ENCODE peak calls at places on chromosomes 3 and 15, in ten cellular contexts. A, F, K, P, I, H, G, B, L and T are unnamed samples.

GRCh38 chr3:13653631-13654279 is 104.8 kb downstream of the FBLN2 start:
- DNase-seq in G (no peak), F (no peak), K (peak; percentile 35), H (no peak), B (no peak), L (no peak), I (no peak), P (no peak), A (no peak), T (no peak)

GRCh38 chr15:65583701-65584100 is 27.2 kb downstream of the INTS14 start:
- DNase-seq in F (no peak), L (peak; percentile 30), K (peak; percentile 42), G (peak; percentile 65), B (no peak), A (no peak), P (no peak), H (no peak), I (peak; percentile 19), T (peak; percentile 67)

GRCh38 chr3:69339766-69340165 is 46.1 kb downstream of the FRMD4B start:
- DNase-seq in F (no peak), L (no peak), H (no peak), P (no peak), A (no peak), K (no peak), B (no peak), I (no peak), G (no peak), T (no peak)

GRCh38 chr3:142958707-142959106 is 4.8 kb downstream of the PAQR9 start:
- DNase-seq in A (no peak), P (no peak), I (no peak), B (no peak), G (no peak), F (peak; percentile 19), L (no peak), H (no peak), K (peak; percentile 42), T (peak; percentile 59)

GRCh38 chr15:36724493-36724892 is 145.1 kb downstream of the CDIN1 start:
- DNase-seq in P (no peak), H (no peak), G (no peak), A (no peak), L (no peak), F (no peak), B (no peak), K (no peak), I (no peak), T (no peak)

GRCh38 chr3:5929027-5929426 is 741.5 kb downstream of the EDEM1 start:
- DNase-seq in K (no peak), F (no peak), L (no peak), A (no peak), G (no peak), H (no peak), I (peak; percentile 3), P (peak; percentile 26), B (no peak), T (no peak)

GRCh38 chr15:100224206-100225185 is 117.3 kb downstream of the ADAMTS17 start:
- DNase-seq in I (no peak), A (no peak), B (no peak), L (no peak), G (no peak), F (no peak), H (no peak), P (no peak), K (no peak), T (no peak)

GRCh38 chr3:194169595-194169994 is 33.6 kb downstream of the HES1 start:
- DNase-seq in G (no peak), F (no peak), P (no peak), B (no peak), K (no peak), L (no peak), H (no peak), I (no peak), A (no peak), T (no peak)

GRCh38 chr3:157572559-157573270 is 69.5 kb upstream of the VEPH1 start:
- DNase-seq in L (no peak), K (no peak), B (no peak), F (peak; percentile 17), P (no peak), H (no peak), A (peak; percentile 41), I (peak; percentile 74), G (peak; percentile 65), T (peak; percentile 48)

GRCh38 chr3:140910860-140911259 is 30.8 kb upstream of the SLC25A36 start:
- DNase-seq in G (peak; percentile 14), B (no peak), I (peak; percentile 74), L (no peak), K (no peak), F (no peak), H (peak; percentile 19), P (peak; percentile 53), A (peak; percentile 20), T (peak; percentile 14)

GRCh38 chr3:157438371-157438735 is 1.7 kb downstream of the PTX3 start:
- DNase-seq in K (no peak), A (no peak), F (no peak), L (no peak), I (peak; percentile 71), H (no peak), P (peak; percentile 37), G (no peak), B (no peak), T (no peak)

GRCh38 chr15:33644319-33644718 is 324.0 kb upstream of the CHRM5 start:
- DNase-seq in K (no peak), G (no peak), A (no peak), H (no peak), F (no peak), B (no peak), P (no peak), I (no peak), L (no peak), T (no peak)

GRCh38 chr3:43001094-43001553 is 22.0 kb downstream of the GASK1A start:
- DNase-seq in A (no peak), B (peak; percentile 86), K (no peak), G (no peak), L (no peak), F (no peak), I (no peak), P (no peak), H (peak; percentile 88), T (peak; percentile 64)

GRCh38 chr15:66951976-66952375 is 113.4 kb upstream of the SMAD3 start:
- DNase-seq in H (no peak), K (no peak), L (no peak), A (no peak), B (no peak), F (no peak), P (no peak), G (no peak), I (no peak), T (no peak)

GRCh38 chr3:46427929-46428833 is 21.1 kb downstream of the CCRL2 start:
- DNase-seq in P (no peak), H (no peak), G (no peak), I (no peak), A (no peak), K (no peak), B (no peak), L (no peak), F (no peak), T (peak; percentile 18)

GRCh38 chr15:47675735-47676134 is 41.6 kb upstream of the SEMA6D start:
- DNase-seq in G (no peak), P (peak; percentile 31), I (peak; percentile 48), L (no peak), K (no peak), F (no peak), H (no peak), B (no peak), A (no peak), T (no peak)

GRCh38 chr3:107676469-107677309 is 153.9 kb downstream of the BBX start:
- DNase-seq in P (no peak), B (no peak), I (peak; percentile 27), A (no peak), F (no peak), H (no peak), K (no peak), L (no peak), G (no peak), T (peak; percentile 65)

GRCh38 chr3:128353991-128354687 is 112.6 kb downstream of the DNAJB8 start:
- DNase-seq in I (no peak), G (no peak), L (no peak), K (no peak), P (no peak), F (no peak), H (no peak), A (no peak), B (no peak), T (peak; percentile 62)

GRCh38 chr3:165193392-165194268 is 2.6 kb downstream of the SLITRK3 start:
- DNase-seq in I (peak; percentile 62), L (no peak), G (no peak), P (no peak), A (no peak), H (no peak), B (no peak), K (no peak), F (no peak), T (no peak)

GRCh38 chr3:170999737-171000242 is 26.7 kb downstream of the SLC2A2 start:
- DNase-seq in F (no peak), K (no peak), B (no peak), H (no peak), L (no peak), G (no peak), P (no peak), A (no peak), I (no peak), T (peak; percentile 95)

GRCh38 chr15:89078831-89079810 is 9.1 kb upstream of the ABHD2 start:
- DNase-seq in I (no peak), K (no peak), A (no peak), F (no peak), L (no peak), P (no peak), B (no peak), G (no peak), H (no peak), T (no peak)

GRCh38 chr3:29313981-29314726 is 33.3 kb downstream of the RBMS3 start:
- DNase-seq in K (no peak), I (no peak), H (no peak), G (no peak), A (no peak), F (no peak), L (no peak), B (no peak), P (no peak), T (no peak)

GRCh38 chr15:75663931-75664421 is 16.3 kb downstream of the SNX33 start:
- DNase-seq in K (no peak), L (no peak), B (no peak), P (no peak), A (no peak), G (no peak), I (no peak), H (no peak), F (no peak), T (no peak)

GRCh38 chr15:59138243-59138642 is 33.3 kb downstream of the CCNB2 start:
- DNase-seq in B (no peak), H (peak; percentile 32), G (peak; percentile 82), P (peak; percentile 86), K (peak; percentile 63), F (peak; percentile 46), I (peak; percentile 63), L (peak; percentile 43), A (peak; percentile 54), T (peak; percentile 25)

GRCh38 chr3:123419156-123419849 is 29.6 kb downstream of the ADCY5 start:
- DNase-seq in K (no peak), P (no peak), F (no peak), G (no peak), I (no peak), A (no peak), B (no peak), H (no peak), L (no peak), T (no peak)

GRCh38 chr3:23886311-23886710 is 30.5 kb downstream of the NKIRAS1 start:
- DNase-seq in H (no peak), A (no peak), G (no peak), P (no peak), B (no peak), I (no peak), F (no peak), K (no peak), L (no peak), T (no peak)

GRCh38 chr3:122689587-122689986 is 8.9 kb downstream of the PARP14 start:
- DNase-seq in A (no peak), P (no peak), G (no peak), I (no peak), H (no peak), F (no peak), B (no peak), K (no peak), L (no peak), T (peak; percentile 87)

GRCh38 chr3:150528359-150528797 is 17.9 kb downstream of the SERP1 start:
- DNase-seq in K (no peak), H (no peak), I (no peak), P (no peak), L (no peak), G (no peak), F (no peak), A (no peak), B (no peak), T (no peak)